ENCODE peak calls at places on chromosome 9, in six cellular contexts. One of them, this sample, is unnamed.

GRCh38 chr9:113359385-113359784 is 10.0 kb downstream of the BSPRY start:
- DNase-seq in stimulated activated CD8-positive, alpha-beta memory T cell treated with anti-CD3 and anti-CD28 coated beads, Interleukin-7, amount 100 ng/mL, for 1 hour: no peak
- DNase-seq in ureter: no peak
- DNase-seq in uterus: no peak
- DNase-seq in GM23338: no peak
- DNase-seq in NB4: no peak
- DNase-seq in this sample: no peak

GRCh38 chr9:36985061-36985768 is 48.9 kb downstream of the PAX5 start:
- DNase-seq in stimulated activated CD8-positive, alpha-beta memory T cell treated with anti-CD3 and anti-CD28 coated beads, Interleukin-7, amount 100 ng/mL, for 1 hour: no peak
- DNase-seq in ureter: no peak
- DNase-seq in uterus: no peak
- DNase-seq in GM23338: no peak
- DNase-seq in NB4: no peak
- DNase-seq in this sample: no peak

GRCh38 chr9:21611896-21612295 is 129.8 kb upstream of the IFNE start:
- DNase-seq in stimulated activated CD8-positive, alpha-beta memory T cell treated with anti-CD3 and anti-CD28 coated beads, Interleukin-7, amount 100 ng/mL, for 1 hour: no peak
- DNase-seq in ureter: no peak
- DNase-seq in uterus: no peak
- DNase-seq in GM23338: no peak
- DNase-seq in NB4: no peak
- DNase-seq in this sample: no peak

GRCh38 chr9:98986866-98987653 is 43.4 kb downstream of the COL15A1 start:
- DNase-seq in stimulated activated CD8-positive, alpha-beta memory T cell treated with anti-CD3 and anti-CD28 coated beads, Interleukin-7, amount 100 ng/mL, for 1 hour: no peak
- DNase-seq in ureter: peak; percentile 52
- DNase-seq in uterus: peak; percentile 50
- DNase-seq in GM23338: no peak
- DNase-seq in NB4: no peak
- DNase-seq in this sample: no peak

GRCh38 chr9:4160284-4160683 is 139.6 kb downstream of the GLIS3 start:
- DNase-seq in stimulated activated CD8-positive, alpha-beta memory T cell treated with anti-CD3 and anti-CD28 coated beads, Interleukin-7, amount 100 ng/mL, for 1 hour: no peak
- DNase-seq in ureter: no peak
- DNase-seq in uterus: no peak
- DNase-seq in GM23338: no peak
- DNase-seq in NB4: no peak
- DNase-seq in this sample: no peak

GRCh38 chr9:97528529-97529230 is 27.2 kb downstream of the TMOD1 start:
- DNase-seq in stimulated activated CD8-positive, alpha-beta memory T cell treated with anti-CD3 and anti-CD28 coated beads, Interleukin-7, amount 100 ng/mL, for 1 hour: no peak
- DNase-seq in ureter: no peak
- DNase-seq in uterus: peak; percentile 24
- DNase-seq in GM23338: peak; percentile 78
- DNase-seq in NB4: no peak
- DNase-seq in this sample: no peak

GRCh38 chr9:94837404-94837803 is 110.9 kb downstream of the AOPEP start:
- DNase-seq in stimulated activated CD8-positive, alpha-beta memory T cell treated with anti-CD3 and anti-CD28 coated beads, Interleukin-7, amount 100 ng/mL, for 1 hour: no peak
- DNase-seq in ureter: no peak
- DNase-seq in uterus: no peak
- DNase-seq in GM23338: no peak
- DNase-seq in NB4: no peak
- DNase-seq in this sample: no peak

GRCh38 chr9:16068476-16068875 is 515.6 kb downstream of the CCDC171 start:
- DNase-seq in stimulated activated CD8-positive, alpha-beta memory T cell treated with anti-CD3 and anti-CD28 coated beads, Interleukin-7, amount 100 ng/mL, for 1 hour: no peak
- DNase-seq in ureter: no peak
- DNase-seq in uterus: no peak
- DNase-seq in GM23338: no peak
- DNase-seq in NB4: no peak
- DNase-seq in this sample: no peak

GRCh38 chr9:71003346-71003745 is 118.1 kb downstream of the TRPM3 start:
- DNase-seq in stimulated activated CD8-positive, alpha-beta memory T cell treated with anti-CD3 and anti-CD28 coated beads, Interleukin-7, amount 100 ng/mL, for 1 hour: no peak
- DNase-seq in ureter: no peak
- DNase-seq in uterus: no peak
- DNase-seq in GM23338: peak; percentile 23
- DNase-seq in NB4: no peak
- DNase-seq in this sample: no peak

GRCh38 chr9:16191691-16192402 is 639.0 kb downstream of the CCDC171 start:
- DNase-seq in stimulated activated CD8-positive, alpha-beta memory T cell treated with anti-CD3 and anti-CD28 coated beads, Interleukin-7, amount 100 ng/mL, for 1 hour: peak; percentile 17
- DNase-seq in ureter: peak; percentile 78
- DNase-seq in uterus: peak; percentile 84
- DNase-seq in GM23338: peak; percentile 92
- DNase-seq in NB4: peak; percentile 83
- DNase-seq in this sample: peak; percentile 49

GRCh38 chr9:125146247-125146646 is 2.9 kb upstream of the SCAI start:
- DNase-seq in stimulated activated CD8-positive, alpha-beta memory T cell treated with anti-CD3 and anti-CD28 coated beads, Interleukin-7, amount 100 ng/mL, for 1 hour: no peak
- DNase-seq in ureter: no peak
- DNase-seq in uterus: no peak
- DNase-seq in GM23338: no peak
- DNase-seq in NB4: no peak
- DNase-seq in this sample: no peak

GRCh38 chr9:130663258-130664171 is 879 bp upstream of the PRDM12 start:
- DNase-seq in stimulated activated CD8-positive, alpha-beta memory T cell treated with anti-CD3 and anti-CD28 coated beads, Interleukin-7, amount 100 ng/mL, for 1 hour: no peak
- DNase-seq in ureter: no peak
- DNase-seq in uterus: no peak
- DNase-seq in GM23338: peak; percentile 83
- DNase-seq in NB4: peak; percentile 48
- DNase-seq in this sample: no peak

GRCh38 chr9:126861707-126862460 is 1.4 kb downstream of the ZBTB34 start:
- DNase-seq in stimulated activated CD8-positive, alpha-beta memory T cell treated with anti-CD3 and anti-CD28 coated beads, Interleukin-7, amount 100 ng/mL, for 1 hour: no peak
- DNase-seq in ureter: peak; percentile 39
- DNase-seq in uterus: no peak
- DNase-seq in GM23338: peak; percentile 41
- DNase-seq in NB4: peak; percentile 80
- DNase-seq in this sample: peak; percentile 72

GRCh38 chr9:33950371-33950770 is 98.3 kb downstream of the UBAP2 start:
- DNase-seq in stimulated activated CD8-positive, alpha-beta memory T cell treated with anti-CD3 and anti-CD28 coated beads, Interleukin-7, amount 100 ng/mL, for 1 hour: no peak
- DNase-seq in ureter: no peak
- DNase-seq in uterus: no peak
- DNase-seq in GM23338: no peak
- DNase-seq in NB4: no peak
- DNase-seq in this sample: no peak

This sample was measured in KBM-7.